ENCODE peak calls at places on chromosomes 1 and 21, in eight cellular contexts. One of them, this sample, is unnamed.

GRCh38 chr1:171115280-171115897 is 24.7 kb downstream of the FMO3 start:
- DNase-seq in colonic mucosa: no peak
- DNase-seq in uterus: no peak
- DNase-seq in tibial artery: no peak
- DNase-seq in psoas muscle: no peak
- DNase-seq in gastrocnemius medialis: no peak
- DNase-seq in GM20000: no peak
- DNase-seq in AG04449: no peak
- DNase-seq in this sample: no peak

GRCh38 chr1:66549017-66549416 is 15.1 kb downstream of the SGIP1 start:
- DNase-seq in psoas muscle: no peak
- DNase-seq in colonic mucosa: no peak
- DNase-seq in AG04449: no peak
- DNase-seq in uterus: no peak
- DNase-seq in GM20000: no peak
- DNase-seq in tibial artery: no peak
- DNase-seq in gastrocnemius medialis: no peak
- DNase-seq in this sample: no peak

GRCh38 chr1:23591460-23592208 is 32.3 kb upstream of the ID3 start:
- DNase-seq in colonic mucosa: no peak
- DNase-seq in psoas muscle: peak; percentile 26
- DNase-seq in GM20000: peak; percentile 70
- DNase-seq in uterus: no peak
- DNase-seq in tibial artery: no peak
- DNase-seq in gastrocnemius medialis: no peak
- DNase-seq in AG04449: no peak
- DNase-seq in this sample: no peak

GRCh38 chr1:214990619-214991018 is 91.9 kb upstream of the KCNK2 start:
- DNase-seq in gastrocnemius medialis: no peak
- DNase-seq in psoas muscle: no peak
- DNase-seq in colonic mucosa: no peak
- DNase-seq in AG04449: peak; percentile 97
- DNase-seq in tibial artery: no peak
- DNase-seq in GM20000: no peak
- DNase-seq in uterus: no peak
- DNase-seq in this sample: no peak

GRCh38 chr1:100699744-100700143 is 19.8 kb upstream of the VCAM1 start:
- DNase-seq in GM20000: no peak
- DNase-seq in uterus: no peak
- DNase-seq in psoas muscle: no peak
- DNase-seq in tibial artery: no peak
- DNase-seq in gastrocnemius medialis: no peak
- DNase-seq in colonic mucosa: no peak
- DNase-seq in AG04449: no peak
- DNase-seq in this sample: no peak

GRCh38 chr1:169999357-169999756 is 75.1 kb downstream of the KIFAP3 start:
- DNase-seq in colonic mucosa: no peak
- DNase-seq in AG04449: peak; percentile 84
- DNase-seq in tibial artery: peak; percentile 23
- DNase-seq in gastrocnemius medialis: no peak
- DNase-seq in GM20000: no peak
- DNase-seq in uterus: peak; percentile 44
- DNase-seq in psoas muscle: no peak
- DNase-seq in this sample: no peak

GRCh38 chr1:43048601-43049011 is 89.9 kb upstream of the SLC2A1 start:
- DNase-seq in colonic mucosa: no peak
- DNase-seq in GM20000: no peak
- DNase-seq in tibial artery: no peak
- DNase-seq in AG04449: no peak
- DNase-seq in gastrocnemius medialis: no peak
- DNase-seq in psoas muscle: no peak
- DNase-seq in uterus: no peak
- DNase-seq in this sample: no peak

GRCh38 chr1:35220976-35221375 is 28.0 kb upstream of the SFPQ start:
- DNase-seq in tibial artery: no peak
- DNase-seq in colonic mucosa: no peak
- DNase-seq in AG04449: no peak
- DNase-seq in GM20000: peak; percentile 36
- DNase-seq in gastrocnemius medialis: no peak
- DNase-seq in psoas muscle: no peak
- DNase-seq in uterus: no peak
- DNase-seq in this sample: no peak

GRCh38 chr1:246043556-246043955 is 463.5 kb downstream of the SMYD3 start:
- DNase-seq in colonic mucosa: no peak
- DNase-seq in uterus: no peak
- DNase-seq in tibial artery: no peak
- DNase-seq in AG04449: no peak
- DNase-seq in gastrocnemius medialis: no peak
- DNase-seq in psoas muscle: no peak
- DNase-seq in GM20000: no peak
- DNase-seq in this sample: no peak

GRCh38 chr1:221263831-221264767 is 384.9 kb downstream of the HLX start:
- DNase-seq in gastrocnemius medialis: peak; percentile 18
- DNase-seq in AG04449: peak; percentile 81
- DNase-seq in uterus: no peak
- DNase-seq in GM20000: peak; percentile 55
- DNase-seq in colonic mucosa: peak; percentile 34
- DNase-seq in psoas muscle: peak; percentile 20
- DNase-seq in tibial artery: peak; percentile 71
- DNase-seq in this sample: no peak
- TF ChIP-seq CTCF in gastrocnemius medialis: peak; percentile 58
- TF ChIP-seq CTCF in AG04449: peak; percentile 69
- TF ChIP-seq CTCF in uterus: peak; percentile 40
- TF ChIP-seq CTCF in GM20000: no peak
- TF ChIP-seq CTCF in colonic mucosa: peak; percentile 25
- TF ChIP-seq CTCF in psoas muscle: peak; percentile 61
- TF ChIP-seq CTCF in tibial artery: peak; percentile 73
- TF ChIP-seq CTCF in this sample: no peak

GRCh38 chr1:71343686-71344416 is 263.0 kb upstream of the ZRANB2 start:
- DNase-seq in GM20000: no peak
- DNase-seq in uterus: no peak
- DNase-seq in psoas muscle: no peak
- DNase-seq in tibial artery: no peak
- DNase-seq in gastrocnemius medialis: no peak
- DNase-seq in colonic mucosa: no peak
- DNase-seq in AG04449: no peak
- DNase-seq in this sample: no peak
- TF ChIP-seq CTCF in GM20000: no peak
- TF ChIP-seq CTCF in uterus: no peak
- TF ChIP-seq CTCF in psoas muscle: no peak
- TF ChIP-seq CTCF in tibial artery: no peak
- TF ChIP-seq CTCF in gastrocnemius medialis: no peak
- TF ChIP-seq CTCF in colonic mucosa: no peak
- TF ChIP-seq CTCF in AG04449: no peak
- TF ChIP-seq CTCF in this sample: no peak

GRCh38 chr1:102083186-102083585 is 86.5 kb upstream of the OLFM3 start:
- DNase-seq in psoas muscle: no peak
- DNase-seq in gastrocnemius medialis: no peak
- DNase-seq in colonic mucosa: no peak
- DNase-seq in tibial artery: no peak
- DNase-seq in GM20000: no peak
- DNase-seq in uterus: no peak
- DNase-seq in AG04449: no peak
- DNase-seq in this sample: no peak
- TF ChIP-seq CTCF in psoas muscle: no peak
- TF ChIP-seq CTCF in gastrocnemius medialis: no peak
- TF ChIP-seq CTCF in colonic mucosa: no peak
- TF ChIP-seq CTCF in tibial artery: no peak
- TF ChIP-seq CTCF in GM20000: no peak
- TF ChIP-seq CTCF in uterus: no peak
- TF ChIP-seq CTCF in AG04449: no peak
- TF ChIP-seq CTCF in this sample: no peak

GRCh38 chr1:148383966-148384365 is 99.1 kb downstream of the PPIAL4G start:
- DNase-seq in colonic mucosa: no peak
- DNase-seq in AG04449: no peak
- DNase-seq in GM20000: no peak
- DNase-seq in psoas muscle: no peak
- DNase-seq in uterus: no peak
- DNase-seq in gastrocnemius medialis: no peak
- DNase-seq in tibial artery: no peak
- DNase-seq in this sample: no peak

GRCh38 chr1:148379170-148379500 is 104.0 kb downstream of the PPIAL4G start:
- DNase-seq in psoas muscle: no peak
- DNase-seq in GM20000: no peak
- DNase-seq in gastrocnemius medialis: no peak
- DNase-seq in uterus: no peak
- DNase-seq in tibial artery: no peak
- DNase-seq in colonic mucosa: no peak
- DNase-seq in AG04449: no peak
- DNase-seq in this sample: no peak

GRCh38 chr1:148374101-148374500 is 109.0 kb downstream of the PPIAL4G start:
- DNase-seq in GM20000: no peak
- DNase-seq in gastrocnemius medialis: no peak
- DNase-seq in psoas muscle: no peak
- DNase-seq in uterus: no peak
- DNase-seq in AG04449: no peak
- DNase-seq in tibial artery: no peak
- DNase-seq in colonic mucosa: no peak
- DNase-seq in this sample: no peak

GRCh38 chr1:148385371-148386030 is 97.6 kb downstream of the PPIAL4G start:
- DNase-seq in GM20000: no peak
- DNase-seq in AG04449: no peak
- DNase-seq in psoas muscle: no peak
- DNase-seq in tibial artery: no peak
- DNase-seq in uterus: no peak
- DNase-seq in colonic mucosa: no peak
- DNase-seq in gastrocnemius medialis: no peak
- DNase-seq in this sample: no peak

GRCh38 chr1:148379697-148380096 is 103.4 kb downstream of the PPIAL4G start:
- DNase-seq in colonic mucosa: no peak
- DNase-seq in uterus: no peak
- DNase-seq in tibial artery: no peak
- DNase-seq in GM20000: no peak
- DNase-seq in AG04449: no peak
- DNase-seq in psoas muscle: no peak
- DNase-seq in gastrocnemius medialis: no peak
- DNase-seq in this sample: no peak
- TF ChIP-seq CTCF in colonic mucosa: no peak
- TF ChIP-seq CTCF in uterus: no peak
- TF ChIP-seq CTCF in tibial artery: no peak
- TF ChIP-seq CTCF in GM20000: no peak
- TF ChIP-seq CTCF in AG04449: no peak
- TF ChIP-seq CTCF in psoas muscle: no peak
- TF ChIP-seq CTCF in gastrocnemius medialis: no peak
- TF ChIP-seq CTCF in this sample: no peak

DNA sequence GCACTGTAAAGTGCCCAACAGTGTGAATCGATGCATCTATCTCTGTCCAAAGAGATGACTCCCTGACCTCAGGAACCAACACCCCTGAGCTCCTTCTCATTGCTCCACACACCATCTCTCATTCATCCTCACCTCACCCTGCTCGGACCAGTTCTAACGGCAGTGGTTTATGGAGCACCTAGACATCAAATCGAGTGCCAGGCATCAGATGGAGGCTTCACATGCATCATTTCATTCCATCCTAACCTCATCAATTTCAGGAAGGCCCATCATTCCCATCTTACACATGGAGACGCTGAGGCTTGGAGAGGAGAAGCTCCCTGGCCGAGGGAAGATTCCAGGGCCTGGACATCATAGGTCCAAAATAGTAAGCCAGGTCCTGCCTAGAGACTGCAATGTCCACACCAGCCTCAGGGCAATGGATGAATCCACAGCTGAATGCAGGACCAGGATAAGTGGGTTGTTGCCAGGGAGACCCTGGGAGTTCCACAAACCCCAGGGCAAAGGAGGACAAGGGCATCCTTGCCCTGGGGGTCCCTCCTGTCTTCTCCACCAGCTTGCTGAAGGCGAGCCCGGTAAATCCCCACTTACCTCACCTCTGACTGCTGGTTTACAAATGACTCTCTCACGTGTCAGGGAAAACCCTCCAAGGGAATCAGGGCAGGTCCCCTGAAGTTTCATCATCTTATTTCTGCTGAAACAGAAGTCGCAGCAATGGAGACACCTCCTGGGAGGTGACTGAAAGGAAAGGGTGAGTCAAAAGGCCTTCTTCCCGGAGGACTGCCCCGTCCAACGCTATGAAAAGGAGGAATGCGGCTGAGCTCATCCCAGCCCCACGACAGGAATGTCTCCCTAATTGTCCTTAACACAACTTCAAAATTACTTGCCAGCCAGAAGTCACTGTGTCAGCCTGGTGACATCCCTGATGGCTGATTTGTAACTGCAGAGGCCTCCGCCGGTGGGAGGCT is 9.0 kb upstream of the IFFO2 start:
- DNase-seq in tibial artery: no peak
- DNase-seq in colonic mucosa: no peak
- DNase-seq in uterus: no peak
- DNase-seq in psoas muscle: no peak
- DNase-seq in AG04449: no peak
- DNase-seq in GM20000: no peak
- DNase-seq in gastrocnemius medialis: no peak
- DNase-seq in this sample: no peak
- TF ChIP-seq CTCF in tibial artery: no peak
- TF ChIP-seq CTCF in colonic mucosa: no peak
- TF ChIP-seq CTCF in uterus: no peak
- TF ChIP-seq CTCF in psoas muscle: no peak
- TF ChIP-seq CTCF in AG04449: no peak
- TF ChIP-seq CTCF in GM20000: no peak
- TF ChIP-seq CTCF in gastrocnemius medialis: no peak
- TF ChIP-seq CTCF in this sample: no peak

GRCh38 chr1:183470961-183471747 is 1.1 kb upstream of the SMG7 start:
- DNase-seq in GM20000: peak; percentile 56
- DNase-seq in colonic mucosa: peak; percentile 77
- DNase-seq in psoas muscle: peak; percentile 74
- DNase-seq in uterus: peak; percentile 75
- DNase-seq in AG04449: no peak
- DNase-seq in tibial artery: peak; percentile 68
- DNase-seq in gastrocnemius medialis: peak; percentile 32
- DNase-seq in this sample: peak; percentile 70
- TF ChIP-seq CTCF in GM20000: no peak
- TF ChIP-seq CTCF in colonic mucosa: no peak
- TF ChIP-seq CTCF in psoas muscle: peak; percentile 4
- TF ChIP-seq CTCF in uterus: peak; percentile 3
- TF ChIP-seq CTCF in AG04449: no peak
- TF ChIP-seq CTCF in tibial artery: no peak
- TF ChIP-seq CTCF in gastrocnemius medialis: no peak
- TF ChIP-seq CTCF in this sample: no peak

GRCh38 chr21:44575307-44576024 is 1.9 kb downstream of the KRTAP10-4 start:
- DNase-seq in AG04449: no peak
- DNase-seq in tibial artery: no peak
- DNase-seq in gastrocnemius medialis: no peak
- DNase-seq in psoas muscle: no peak
- DNase-seq in GM20000: no peak
- DNase-seq in colonic mucosa: no peak
- DNase-seq in uterus: no peak
- DNase-seq in this sample: no peak
- TF ChIP-seq CTCF in AG04449: no peak
- TF ChIP-seq CTCF in tibial artery: no peak
- TF ChIP-seq CTCF in gastrocnemius medialis: no peak
- TF ChIP-seq CTCF in psoas muscle: no peak
- TF ChIP-seq CTCF in GM20000: no peak
- TF ChIP-seq CTCF in colonic mucosa: no peak
- TF ChIP-seq CTCF in uterus: no peak
- TF ChIP-seq CTCF in this sample: no peak

This sample was measured in natural killer cell.